ENCODE peak calls at places on chromosome X, in nine cellular contexts. D is activated gamma-delta T cell treated with Interleukin-2 at 50 U/mL for 16 hours; I is AG04450; A is NCI-H2029 treated with DMSO at 0.1 percent for 48 hours; X is progenitor cell of endocrine pancreas; M is stimulated activated naive B cell treated with anti-CD40 and anti-IgM and Interleukin-4, amounts not matched to agents 10 μg/mL and 1 μg/mL and 100 μg/mL, for 72 hours; P is activated CD4-positive, alpha-beta T cell treated with anti-CD3 and anti-CD28 coated beads, Interleukin-2, amount 10 ng/mL, durations not matched to agents 7 days and 5 days; O is Kasumi-1; T is MG63. C is an unnamed sample.

GRCh38 chrX:32408389-32408788 is 803.0 kb downstream of the DMD start:
- DNase-seq in O (peak; percentile 9), I (no peak), D (no peak), A (no peak), M (peak; percentile 0), T (no peak), X (no peak), P (peak; percentile 5), C (no peak)

GRCh38 chrX:151985955-151986354 is 11.5 kb upstream of the GABRE start:
- DNase-seq in D (no peak), P (no peak), I (no peak), M (no peak), T (peak; percentile 31), O (no peak), A (no peak), X (no peak), C (peak; percentile 60)

GRCh38 chrX:19975862-19976261 is 15.0 kb downstream of the BCLAF3 start:
- DNase-seq in P (no peak), I (no peak), D (no peak), X (no peak), A (no peak), T (no peak), O (no peak), M (no peak), C (no peak)

GRCh38 chrX:152641996-152642395 is 4.3 kb downstream of the GABRQ start:
- DNase-seq in M (no peak), T (no peak), D (no peak), A (no peak), P (no peak), I (no peak), X (no peak), O (peak; percentile 0), C (no peak)

GRCh38 chrX:44918722-44919121 is 45.7 kb downstream of the KDM6A start:
- DNase-seq in P (no peak), I (no peak), A (no peak), D (no peak), M (no peak), T (no peak), O (no peak), X (no peak), C (no peak)

GRCh38 chrX:108270739-108271396 is 167.4 kb downstream of the COL4A6 start:
- DNase-seq in A (peak; percentile 4), T (peak; percentile 53), D (no peak), X (no peak), I (no peak), M (no peak), O (peak; percentile 37), P (no peak), C (peak; percentile 4)

GRCh38 chrX:103413981-103414380 is 37.6 kb downstream of the BEX3 start:
- DNase-seq in A (no peak), I (no peak), M (no peak), D (no peak), P (no peak), O (no peak), T (no peak), X (no peak), C (no peak)

GRCh38 chrX:36583674-36584073 is 424.5 kb upstream of the FAM47C start:
- DNase-seq in D (no peak), I (no peak), P (no peak), M (no peak), O (no peak), X (no peak), A (no peak), T (no peak), C (no peak)

GRCh38 chrX:11648705-11649519 is 16.8 kb downstream of the ARHGAP6 start:
- DNase-seq in D (no peak), A (no peak), M (no peak), X (no peak), T (no peak), O (no peak), P (no peak), I (no peak), C (peak; percentile 37)

GRCh38 chrX:147838465-147839131 is 73.1 kb upstream of the FMR1 start:
- DNase-seq in P (no peak), M (no peak), A (no peak), X (no peak), D (no peak), O (peak; percentile 27), T (no peak), I (no peak), C (no peak)

GRCh38 chrX:101348452-101349222 is at the start of gene TIMM8A:
- DNase-seq in X (peak; percentile 26), A (peak; percentile 49), O (peak; percentile 66), P (peak; percentile 79), M (peak; percentile 67), T (peak; percentile 82), D (peak; percentile 68), I (peak; percentile 8), C (peak; percentile 47)

GRCh38 chrX:112841114-112841819 is 636 bp upstream of the AMOT start:
- DNase-seq in M (peak; percentile 57), O (peak; percentile 90), I (peak; percentile 62), D (peak; percentile 68), P (peak; percentile 72), A (peak; percentile 7), X (peak; percentile 81), T (peak; percentile 76), C (peak; percentile 69)

GRCh38 chrX:130118396-130118795 is 8.1 kb upstream of the ELF4 start:
- DNase-seq in M (no peak), X (no peak), T (peak; percentile 71), I (peak; percentile 55), D (no peak), O (no peak), P (no peak), A (no peak), C (no peak)

GRCh38 chrX:30275498-30275897 is 28.6 kb downstream of the MAGEB1 start:
- DNase-seq in I (no peak), M (no peak), X (no peak), A (no peak), T (no peak), D (no peak), P (no peak), O (peak; percentile 0), C (peak; percentile 18)

GRCh38 chrX:13689519-13690211 is 737 bp downstream of the RAB9A start:
- DNase-seq in T (no peak), D (no peak), P (no peak), I (no peak), O (no peak), X (no peak), A (no peak), M (no peak), C (no peak)

GRCh38 chrX:74445099-74445498 is 23.8 kb downstream of the SLC16A2 start:
- DNase-seq in X (no peak), A (no peak), I (no peak), M (no peak), O (no peak), D (no peak), P (no peak), T (no peak), C (no peak)

GRCh38 chrX:68183612-68184214 is 249.6 kb downstream of the OPHN1 start:
- DNase-seq in O (peak; percentile 10), M (no peak), T (no peak), A (no peak), P (no peak), D (no peak), X (no peak), I (no peak), C (peak; percentile 16)

GRCh38 chrX:41382699-41383645 is 49.0 kb downstream of the DDX3X start:
- DNase-seq in X (no peak), T (no peak), M (no peak), D (peak; percentile 15), A (no peak), I (no peak), O (no peak), P (peak; percentile 52), C (no peak)

GRCh38 chrX:10483191-10483808 is 137.1 kb downstream of the MID1 start:
- DNase-seq in A (no peak), D (no peak), O (no peak), I (no peak), P (no peak), X (no peak), T (no peak), M (no peak), C (no peak)

GRCh38 chrX:68387786-68388185 is 45.5 kb downstream of the OPHN1 start:
- DNase-seq in O (no peak), A (no peak), P (no peak), T (no peak), I (no peak), X (no peak), M (no peak), D (no peak), C (no peak)

GRCh38 chrX:130575831-130576404 is 174.1 kb downstream of the RBMX2 start:
- DNase-seq in M (no peak), P (peak; percentile 20), A (no peak), X (peak; percentile 20), T (peak; percentile 3), D (peak; percentile 3), O (peak; percentile 19), I (peak; percentile 1), C (no peak)

GRCh38 chrX:45063319-45064095 is 137.2 kb downstream of the DIPK2B start:
- DNase-seq in T (no peak), P (no peak), I (no peak), D (no peak), A (no peak), M (no peak), X (no peak), O (no peak), C (no peak)

GRCh38 chrX:118519411-118520205 is 24.0 kb downstream of the DOCK11 start:
- DNase-seq in M (no peak), D (no peak), T (no peak), I (no peak), P (no peak), A (no peak), X (no peak), O (no peak), C (no peak)

GRCh38 chrX:124386401-124386800 is 40.0 kb downstream of the SH2D1A start:
- DNase-seq in A (no peak), M (no peak), P (no peak), I (no peak), D (no peak), T (no peak), O (no peak), X (no peak), C (no peak)

GRCh38 chrX:123988423-123989116 is 27.1 kb downstream of the STAG2 start:
- DNase-seq in I (no peak), X (no peak), M (no peak), O (no peak), P (no peak), A (no peak), D (no peak), T (no peak), C (no peak)

GRCh38 chrX:19888419-19888879 is 1.0 kb upstream of the SH3KBP1 start:
- DNase-seq in X (no peak), O (peak; percentile 59), P (peak; percentile 56), M (no peak), I (peak; percentile 36), T (peak; percentile 48), A (peak; percentile 50), D (peak; percentile 16), C (peak; percentile 66)

GRCh38 chrX:67570839-67571238 is 27.0 kb downstream of the AR start:
- DNase-seq in O (no peak), A (no peak), P (no peak), T (no peak), X (no peak), D (no peak), M (no peak), I (no peak), C (no peak)

GRCh38 chrX:104126856-104127255 is 14.5 kb downstream of the ZCCHC18 start:
- DNase-seq in A (no peak), M (no peak), D (no peak), T (no peak), P (no peak), I (no peak), X (no peak), O (no peak), C (no peak)

C was measured in RCC 7860.